ENCODE peak calls at places on chromosomes 16 and 17, in eight cellular contexts. One of them, this sample, is unnamed. For H3K4me1, H3K9me3 and H3K36me3, the result is how much of the 10 kb centered on the place peaks cover.

GRCh38 chr17:29619251-29619650 is 3.5 kb downstream of the CORO6 start:
- DNase-seq in astrocyte: no peak
- DNase-seq in left lung: peak
- DNase-seq in left ventricle myocardium inferior: no peak
- DNase-seq in PC-3: no peak
- DNase-seq in suprapubic skin: no peak
- DNase-seq in Caco-2: no peak
- DNase-seq in stomach: no peak
- DNase-seq in this sample: no peak

GRCh38 chr16:20040011-20040410 is 33.7 kb downstream of the GPR139 start:
- DNase-seq in stomach: no peak
- DNase-seq in left ventricle myocardium inferior: no peak
- DNase-seq in astrocyte: no peak
- DNase-seq in suprapubic skin: no peak
- DNase-seq in Caco-2: no peak
- DNase-seq in PC-3: no peak
- DNase-seq in left lung: no peak
- DNase-seq in this sample: no peak

GRCh38 chr16:67877064-67877463 is 4.2 kb downstream of the EDC4 start:
- DNase-seq in PC-3: no peak
- DNase-seq in astrocyte: no peak
- DNase-seq in left ventricle myocardium inferior: no peak
- DNase-seq in left lung: no peak
- DNase-seq in stomach: no peak
- DNase-seq in Caco-2: no peak
- DNase-seq in suprapubic skin: no peak
- DNase-seq in this sample: no peak

GRCh38 chr16:23008041-23008440 is 141.2 kb downstream of the USP31 start:
- DNase-seq in Caco-2: no peak
- DNase-seq in left ventricle myocardium inferior: no peak
- DNase-seq in left lung: no peak
- DNase-seq in suprapubic skin: no peak
- DNase-seq in stomach: no peak
- DNase-seq in PC-3: no peak
- DNase-seq in astrocyte: no peak
- DNase-seq in this sample: no peak

GRCh38 chr16:28879261-28879840 is 1.1 kb downstream of the ATP2A1 start:
- DNase-seq in PC-3: no peak
- DNase-seq in left ventricle myocardium inferior: no peak
- DNase-seq in stomach: no peak
- DNase-seq in suprapubic skin: no peak
- DNase-seq in Caco-2: no peak
- DNase-seq in left lung: no peak
- DNase-seq in astrocyte: no peak
- DNase-seq in this sample: no peak

GRCh38 chr17:81534157-81535006 is 6.2 kb downstream of the FSCN2 start:
- DNase-seq in left ventricle myocardium inferior: no peak
- DNase-seq in Caco-2: no peak
- DNase-seq in stomach: no peak
- DNase-seq in left lung: peak
- DNase-seq in astrocyte: no peak
- DNase-seq in PC-3: no peak
- DNase-seq in suprapubic skin: no peak
- DNase-seq in this sample: no peak

GRCh38 chr16:69187891-69188451 is 1.0 kb downstream of the SNTB2 start:
- DNase-seq in Caco-2: no peak
- DNase-seq in stomach: peak
- DNase-seq in astrocyte: peak
- DNase-seq in left lung: no peak
- DNase-seq in suprapubic skin: peak
- DNase-seq in PC-3: peak
- DNase-seq in left ventricle myocardium inferior: peak
- DNase-seq in this sample: peak

GRCh38 chr16:57365826-57366536 is 6.3 kb upstream of the CX3CL1 start:
- DNase-seq in Caco-2: no peak
- DNase-seq in stomach: no peak
- DNase-seq in PC-3: no peak
- DNase-seq in astrocyte: no peak
- DNase-seq in left lung: no peak
- DNase-seq in left ventricle myocardium inferior: no peak
- DNase-seq in suprapubic skin: no peak
- DNase-seq in this sample: no peak

GRCh38 chr17:7004398-7005253 is 7.8 kb upstream of the RNASEK start:
- DNase-seq in astrocyte: no peak
- DNase-seq in Caco-2: no peak
- DNase-seq in PC-3: peak
- DNase-seq in left ventricle myocardium inferior: no peak
- DNase-seq in left lung: no peak
- DNase-seq in stomach: no peak
- DNase-seq in suprapubic skin: no peak
- DNase-seq in this sample: peak

GRCh38 chr17:77280304-77280910 is 139.6 kb downstream of the SEC14L1 start:
- DNase-seq in left lung: no peak
- DNase-seq in stomach: no peak
- DNase-seq in Caco-2: no peak
- DNase-seq in PC-3: peak
- DNase-seq in left ventricle myocardium inferior: peak
- DNase-seq in suprapubic skin: no peak
- DNase-seq in astrocyte: peak
- DNase-seq in this sample: peak

GRCh38 chr16:67613808-67614207 is 31.1 kb upstream of the CARMIL2 start:
- DNase-seq in left lung: no peak
- DNase-seq in suprapubic skin: no peak
- DNase-seq in stomach: no peak
- DNase-seq in PC-3: peak
- DNase-seq in left ventricle myocardium inferior: no peak
- DNase-seq in Caco-2: no peak
- DNase-seq in astrocyte: no peak
- DNase-seq in this sample: no peak

GRCh38 chr17:36608794-36609497 is 7.6 kb downstream of the MRM1 start:
- DNase-seq in stomach: no peak
- DNase-seq in left lung: no peak
- DNase-seq in PC-3: peak
- DNase-seq in Caco-2: no peak
- DNase-seq in astrocyte: peak
- DNase-seq in left ventricle myocardium inferior: peak
- DNase-seq in suprapubic skin: no peak
- DNase-seq in this sample: peak

GRCh38 chr16:58332997-58333700 is 38.3 kb upstream of the PRSS54 start:
- DNase-seq in left ventricle myocardium inferior: no peak
- DNase-seq in left lung: no peak
- DNase-seq in Caco-2: no peak
- DNase-seq in astrocyte: no peak
- DNase-seq in stomach: no peak
- DNase-seq in PC-3: no peak
- DNase-seq in suprapubic skin: no peak
- DNase-seq in this sample: no peak

GRCh38 chr16:77767826-77768225 is 20.5 kb upstream of the VAT1L start:
- DNase-seq in PC-3: no peak
- DNase-seq in left lung: no peak
- DNase-seq in stomach: no peak
- DNase-seq in astrocyte: no peak
- DNase-seq in suprapubic skin: no peak
- DNase-seq in Caco-2: no peak
- DNase-seq in left ventricle myocardium inferior: no peak
- DNase-seq in this sample: no peak

GRCh38 chr17:13601776-13602551 is at the start of gene HS3ST3A1:
- DNase-seq in Caco-2: no peak
- DNase-seq in PC-3: peak
- DNase-seq in left lung: peak
- DNase-seq in left ventricle myocardium inferior: peak
- DNase-seq in suprapubic skin: peak
- DNase-seq in stomach: no peak
- DNase-seq in astrocyte: peak
- DNase-seq in this sample: no peak

GRCh38 chr17:39738568-39738901 is 797 bp downstream of the GRB7 start:
- DNase-seq in Caco-2: peak
- DNase-seq in suprapubic skin: no peak
- DNase-seq in left ventricle myocardium inferior: no peak
- DNase-seq in astrocyte: no peak
- DNase-seq in left lung: no peak
- DNase-seq in PC-3: peak
- DNase-seq in stomach: peak
- DNase-seq in this sample: peak

GRCh38 chr17:74089869-74090464 is 113.5 kb upstream of the RPL38 start:
- DNase-seq in left ventricle myocardium inferior: no peak
- DNase-seq in astrocyte: peak
- DNase-seq in left lung: no peak
- DNase-seq in PC-3: peak
- DNase-seq in Caco-2: peak
- DNase-seq in suprapubic skin: no peak
- DNase-seq in stomach: peak
- DNase-seq in this sample: peak

GRCh38 chr17:6712058-6712853 is 913 bp downstream of the SLC13A5 start:
- DNase-seq in left ventricle myocardium inferior: no peak
- DNase-seq in astrocyte: peak
- DNase-seq in PC-3: no peak
- DNase-seq in left lung: no peak
- DNase-seq in suprapubic skin: no peak
- DNase-seq in stomach: no peak
- DNase-seq in Caco-2: no peak
- DNase-seq in this sample: no peak

DNA sequence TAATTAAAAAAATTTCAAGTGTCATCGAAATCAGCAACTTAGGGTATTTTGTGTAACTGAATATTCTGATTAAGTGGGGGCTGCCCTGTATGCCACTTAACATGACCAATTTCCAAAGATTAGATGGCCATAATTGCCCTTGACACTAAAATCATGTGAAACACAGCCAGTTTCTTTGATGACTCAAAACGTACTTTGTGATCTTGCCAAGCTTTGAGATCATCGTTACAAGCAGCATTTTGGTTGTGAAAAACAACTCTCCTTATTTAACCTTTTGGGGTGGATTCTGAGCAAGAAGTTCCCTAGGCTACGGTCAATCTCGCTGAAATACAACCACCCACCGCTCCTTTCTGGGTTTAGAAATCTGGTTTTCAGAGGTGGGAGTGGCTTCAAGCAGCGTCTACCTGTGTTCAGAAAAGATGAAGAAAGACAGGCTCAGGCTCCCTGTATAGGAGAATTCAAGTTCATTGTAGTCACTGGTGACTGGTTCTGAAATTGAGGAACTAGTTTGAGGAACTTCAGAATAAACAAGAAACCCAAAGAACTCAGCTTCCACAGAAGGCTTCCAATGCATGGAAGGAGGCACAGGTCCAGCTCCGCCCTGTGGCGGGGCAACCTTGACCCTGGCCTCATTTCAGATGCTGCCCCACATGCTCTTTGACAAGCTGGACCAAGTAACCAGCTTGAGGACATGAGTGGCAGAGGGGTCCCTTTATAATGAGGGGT is 9.4 kb downstream of the MAP3K14 start:
- DNase-seq in suprapubic skin: no peak
- DNase-seq in Caco-2: no peak
- DNase-seq in astrocyte: peak
- DNase-seq in PC-3: peak
- DNase-seq in left lung: no peak
- DNase-seq in stomach: no peak
- DNase-seq in left ventricle myocardium inferior: no peak
- DNase-seq in this sample: peak
- H3K4me1 ChIP-seq in suprapubic skin: half or more
- H3K4me1 ChIP-seq in Caco-2: under half
- H3K4me1 ChIP-seq in astrocyte: half or more
- H3K4me1 ChIP-seq in PC-3: half or more
- H3K4me1 ChIP-seq in left lung: half or more
- H3K4me1 ChIP-seq in stomach: half or more
- H3K4me1 ChIP-seq in left ventricle myocardium inferior: half or more
- H3K4me1 ChIP-seq in this sample: half or more

DNA sequence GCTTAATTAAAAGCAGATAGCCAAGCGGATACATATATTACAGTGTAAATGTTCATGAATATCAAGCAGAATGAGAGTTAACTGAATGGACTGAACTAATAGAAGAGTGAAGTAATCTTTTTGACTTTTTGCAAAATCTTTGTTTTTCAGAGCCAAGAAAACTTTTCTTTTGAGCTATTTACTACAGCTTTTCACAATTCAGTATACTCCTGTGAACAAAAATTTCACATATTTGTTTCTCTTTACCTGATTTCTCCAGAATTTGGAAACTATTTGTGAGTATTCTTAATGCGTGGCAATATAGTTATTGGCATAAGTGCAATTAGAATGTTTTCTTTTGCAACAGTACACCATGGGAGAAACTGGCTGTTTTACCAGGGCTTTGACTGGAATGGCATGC is 9.1 kb upstream of the DUXB start:
- DNase-seq in Caco-2: no peak
- DNase-seq in suprapubic skin: no peak
- DNase-seq in stomach: no peak
- DNase-seq in left lung: no peak
- DNase-seq in astrocyte: no peak
- DNase-seq in left ventricle myocardium inferior: no peak
- DNase-seq in PC-3: no peak
- DNase-seq in this sample: no peak
- H3K9me3 ChIP-seq in Caco-2: under half
- H3K9me3 ChIP-seq in suprapubic skin: under half
- H3K9me3 ChIP-seq in stomach: under half
- H3K9me3 ChIP-seq in left lung: under half
- H3K9me3 ChIP-seq in astrocyte: under half
- H3K9me3 ChIP-seq in left ventricle myocardium inferior: under half
- H3K9me3 ChIP-seq in PC-3: under half
- H3K9me3 ChIP-seq in this sample: under half

GRCh38 chr16:89135166-89135565 is 36.4 kb upstream of the CDH15 start:
- DNase-seq in stomach: no peak
- DNase-seq in left lung: no peak
- DNase-seq in left ventricle myocardium inferior: peak
- DNase-seq in PC-3: no peak
- DNase-seq in suprapubic skin: no peak
- DNase-seq in astrocyte: no peak
- DNase-seq in Caco-2: no peak
- DNase-seq in this sample: no peak
- H3K36me3 ChIP-seq in stomach: half or more
- H3K36me3 ChIP-seq in left lung: under half
- H3K36me3 ChIP-seq in left ventricle myocardium inferior: half or more
- H3K36me3 ChIP-seq in PC-3: under half
- H3K36me3 ChIP-seq in suprapubic skin: half or more
- H3K36me3 ChIP-seq in astrocyte: under half
- H3K36me3 ChIP-seq in Caco-2: under half
- H3K36me3 ChIP-seq in this sample: under half

DNA sequence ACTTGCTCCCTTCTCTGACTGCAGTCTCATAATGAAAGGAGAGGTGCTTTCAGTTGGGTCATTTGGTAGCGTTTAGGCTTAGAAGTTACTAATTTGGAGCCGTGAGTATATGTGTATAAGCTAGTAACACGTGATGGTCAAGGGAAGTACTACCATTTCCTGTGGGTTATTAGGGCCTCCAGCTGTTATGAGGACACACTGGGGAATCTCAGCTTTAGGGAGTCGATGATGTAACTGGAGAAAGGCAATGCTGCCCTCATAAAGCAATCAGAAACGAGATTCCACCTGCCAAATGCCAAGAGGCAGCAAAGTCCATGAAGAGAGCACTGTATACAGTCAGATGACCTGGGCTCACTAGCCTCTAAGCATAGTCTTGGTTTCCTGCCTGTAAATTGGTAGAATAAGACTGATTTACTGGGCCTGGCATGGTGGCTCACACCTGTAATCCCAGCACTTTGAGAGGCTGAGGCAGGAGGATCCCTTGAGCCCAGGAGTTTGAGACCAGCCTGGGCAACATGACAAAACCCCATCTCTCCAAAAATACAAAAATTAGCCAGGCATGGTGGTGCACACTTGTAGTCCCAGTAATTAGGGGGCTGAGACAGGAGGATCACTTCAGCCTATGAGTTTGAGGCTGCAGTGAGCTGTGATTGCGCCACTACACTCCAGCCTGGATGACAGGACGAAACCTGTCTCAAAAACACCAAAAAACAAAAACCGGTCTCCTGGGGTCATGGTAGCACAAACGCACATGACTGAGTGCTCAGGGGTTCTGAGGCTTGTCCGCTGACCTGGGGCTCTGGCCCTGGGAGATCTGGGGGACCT is 53.0 kb downstream of the SF3B3 start:
- DNase-seq in suprapubic skin: peak
- DNase-seq in astrocyte: peak
- DNase-seq in stomach: no peak
- DNase-seq in PC-3: peak
- DNase-seq in left lung: no peak
- DNase-seq in Caco-2: no peak
- DNase-seq in left ventricle myocardium inferior: no peak
- DNase-seq in this sample: peak
- H3K4me1 ChIP-seq in suprapubic skin: half or more
- H3K4me1 ChIP-seq in astrocyte: half or more
- H3K4me1 ChIP-seq in stomach: half or more
- H3K4me1 ChIP-seq in PC-3: under half
- H3K4me1 ChIP-seq in left lung: under half
- H3K4me1 ChIP-seq in Caco-2: under half
- H3K4me1 ChIP-seq in left ventricle myocardium inferior: half or more
- H3K4me1 ChIP-seq in this sample: under half

This sample was measured in CD4-positive, CD25-positive, alpha-beta regulatory T cell.